ENCODE peak calls at places on chromosomes 2 and 18, in four cellular contexts. L is HepG2, Q is K562, H is WTC11. T is an unnamed sample.

GRCh38 chr2:136297974-136298373 is 180.0 kb upstream of the CXCR4 start:
- DNase-seq in Q (no peak), H (no peak), L (no peak), T (no peak)

GRCh38 chr18:62250475-62250874 is 63.4 kb downstream of the RELCH start:
- DNase-seq in Q (no peak), H (no peak), L (no peak), T (no peak)

GRCh38 chr2:18413794-18414396 is 146.6 kb downstream of the RDH14 start:
- DNase-seq in H (no peak), L (no peak), Q (no peak), T (no peak)

GRCh38 chr18:55319517-55319905 is 268.5 kb downstream of the TCF4 start:
- DNase-seq in L (no peak), Q (no peak), H (no peak), T (no peak)

GRCh38 chr18:49563130-49563540 is 1.3 kb downstream of the LIPG start:
- DNase-seq in Q (no peak), L (no peak), H (no peak), T (no peak)

GRCh38 chr2:133422946-133423345 is 145.3 kb downstream of the NCKAP5 start:
- DNase-seq in Q (no peak), L (no peak), H (no peak), T (no peak)

GRCh38 chr2:174585657-174586056 is 11.9 kb downstream of the WIPF1 start:
- DNase-seq in Q (no peak), L (no peak), H (no peak), T (no peak)

GRCh38 chr18:13256444-13257305 is 38.1 kb downstream of the LDLRAD4 start:
- DNase-seq in H (no peak), Q (no peak), L (no peak), T (no peak)

GRCh38 chr2:54904836-54905235 is 145.4 kb downstream of the RTN4 start:
- DNase-seq in L (peak), Q (no peak), H (no peak), T (no peak)

GRCh38 chr2:72994282-72994990 is 77.1 kb downstream of the SFXN5 start:
- DNase-seq in L (no peak), H (no peak), Q (no peak), T (no peak)

GRCh38 chr2:26640331-26640745 is 828 bp downstream of the CIB4 start:
- DNase-seq in Q (peak), L (peak), H (peak), T (no peak)

GRCh38 chr2:188600536-188601210 is 309.0 kb downstream of the GULP1 start:
- DNase-seq in L (no peak), Q (no peak), H (no peak), T (no peak)

GRCh38 chr2:188604579-188604978 is 312.9 kb downstream of the GULP1 start:
- DNase-seq in L (no peak), Q (no peak), H (no peak), T (no peak)

GRCh38 chr2:188601391-188601790 is 309.7 kb downstream of the GULP1 start:
- DNase-seq in Q (no peak), L (no peak), H (no peak), T (no peak)

GRCh38 chr2:188599140-188599539 is 307.5 kb downstream of the GULP1 start:
- DNase-seq in H (no peak), L (no peak), Q (no peak), T (no peak)

DNA sequence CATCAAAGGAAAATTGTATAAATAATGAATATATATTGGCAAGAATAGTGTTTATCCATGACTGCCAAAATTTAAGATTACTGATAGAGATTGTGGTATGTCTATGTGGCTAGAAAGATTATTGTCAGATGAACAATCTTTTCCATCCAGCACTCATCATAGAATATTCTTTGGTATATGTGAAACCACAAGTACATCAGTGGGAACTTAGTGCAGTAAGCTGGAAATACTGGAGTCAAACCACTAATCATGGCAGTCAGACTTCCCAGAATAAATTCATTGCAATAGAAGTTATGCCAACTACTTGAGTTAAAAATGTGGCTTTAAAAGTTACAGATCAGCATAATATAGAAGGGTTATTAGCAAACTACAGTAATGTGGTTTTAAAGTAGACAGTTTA is 310.3 kb downstream of the GULP1 start:
- DNase-seq in H (no peak), L (no peak), Q (no peak), T (no peak)
- TF ChIP-seq NR2C2 in H (no peak), L (no peak), Q (no peak), T (no peak)

DNA sequence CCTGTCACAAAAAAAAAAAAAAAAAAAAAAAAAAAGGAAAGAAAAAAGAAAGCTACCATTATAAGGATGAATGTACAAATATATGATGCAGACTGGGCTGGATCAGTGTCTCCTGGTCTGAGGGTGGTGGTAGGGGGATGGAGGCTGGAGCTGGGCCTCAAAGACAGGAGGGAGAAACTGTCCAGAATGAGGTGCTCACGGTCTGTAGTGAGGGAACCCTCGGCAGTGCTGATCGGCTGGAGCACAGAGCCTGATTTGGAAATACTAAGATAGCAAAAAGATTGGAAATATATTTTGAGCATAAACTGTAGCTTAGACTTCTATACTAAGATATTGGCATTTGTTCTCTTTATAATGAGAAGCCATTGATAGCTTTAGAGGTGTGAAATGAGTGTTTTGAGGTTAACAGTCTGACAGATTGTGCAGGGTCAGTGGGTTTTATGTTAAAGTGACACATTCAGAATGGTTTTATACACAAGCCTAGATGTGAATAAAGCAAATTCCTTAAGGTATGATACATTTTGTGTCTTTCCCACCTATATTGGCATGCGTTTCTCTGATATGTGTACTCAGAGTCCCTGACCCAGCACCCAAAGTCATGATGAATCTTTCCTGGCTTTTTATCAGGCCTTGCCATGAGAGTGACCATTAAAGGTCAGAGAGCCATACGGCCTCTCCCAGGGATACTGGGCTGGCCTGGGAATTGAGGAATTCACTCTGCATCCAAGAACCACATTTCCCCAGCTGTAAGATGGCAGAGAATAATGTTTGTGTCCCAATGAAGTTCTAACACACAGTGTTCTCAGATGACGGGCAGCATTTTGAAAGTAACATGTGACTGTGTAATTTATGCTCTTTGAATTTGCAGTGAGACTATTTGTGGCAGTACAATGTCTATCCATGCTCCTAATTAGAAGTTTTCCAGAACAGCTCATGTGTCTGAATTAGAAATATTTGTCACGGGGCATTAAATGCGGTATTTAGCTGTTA is 7.7 kb upstream of the SLC3A1 start:
- DNase-seq in H (no peak), Q (no peak), L (no peak), T (no peak)
- TF ChIP-seq NR2C2 in H (no peak), Q (no peak), L (no peak), T (no peak)

DNA sequence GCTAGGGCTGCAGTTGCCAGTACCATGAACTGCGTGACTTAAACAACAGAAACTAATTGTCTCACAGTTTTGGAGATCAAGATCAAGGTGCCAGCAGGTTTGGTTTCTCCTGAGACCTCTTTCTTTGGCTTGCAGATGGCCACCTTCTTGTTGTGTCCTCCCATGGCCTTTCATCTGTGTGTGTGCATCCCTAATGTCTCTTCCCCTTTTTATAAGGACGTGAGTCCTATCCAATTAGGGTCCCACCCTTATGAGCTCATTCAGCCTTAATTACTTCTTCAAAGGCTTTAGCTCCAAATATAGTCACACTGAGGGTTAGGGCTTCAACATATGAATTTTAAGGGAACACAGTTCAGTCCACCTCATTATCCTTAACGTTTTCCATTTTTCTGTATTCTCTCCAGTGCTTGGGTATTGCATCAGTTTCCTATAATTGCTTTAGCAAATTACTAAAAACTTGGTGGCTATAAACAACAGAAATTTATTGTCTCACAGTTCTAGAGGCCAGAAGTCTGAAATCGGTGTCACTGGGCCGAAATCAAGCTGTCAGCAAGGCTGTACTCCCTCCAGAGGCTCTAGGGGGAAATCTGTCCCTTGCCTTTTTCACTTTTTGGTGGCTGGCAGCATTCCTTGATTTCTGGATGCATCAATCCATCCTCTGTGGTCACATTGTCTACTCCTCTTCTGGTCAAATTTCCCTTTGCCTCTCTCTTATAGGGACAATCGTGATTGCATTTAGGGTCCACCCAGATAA is 34.1 kb downstream of the CDC42EP3 start:
- DNase-seq in Q (no peak), L (no peak), H (no peak), T (no peak)
- TF ChIP-seq NR2C2 in Q (no peak), L (no peak), H (no peak), T (no peak)

DNA sequence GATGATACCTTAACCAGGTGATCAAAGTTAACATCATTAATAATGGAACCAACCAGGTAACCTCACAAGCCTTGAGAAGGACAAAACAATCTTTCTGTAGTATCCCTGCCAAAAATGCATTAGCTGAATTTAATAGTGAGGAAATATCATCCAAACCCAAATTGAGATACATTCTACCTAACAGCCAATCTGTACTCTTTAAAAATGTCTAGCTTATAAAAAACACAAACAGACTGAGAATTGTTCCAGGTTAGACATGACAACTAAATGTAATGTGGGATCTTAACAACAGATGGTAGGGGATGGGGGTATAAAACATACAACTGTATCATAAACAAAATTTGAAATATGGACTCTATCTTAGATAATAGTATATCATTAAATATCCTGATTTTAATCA is 1.9 kb downstream of the FANCL start:
- DNase-seq in Q (no peak), H (no peak), L (no peak), T (no peak)
- TF ChIP-seq NR2C2 in Q (no peak), H (no peak), L (no peak), T (no peak)

GRCh38 chr2:85605406-85606115 is 3.1 kb upstream of the TMEM150A start:
- DNase-seq in L (peak), H (no peak), Q (no peak), T (no peak)
- TF ChIP-seq NR2C2 in L (no peak), H (no peak), Q (no peak), T (no peak)

GRCh38 chr18:78514910-78515670 is 464.5 kb upstream of the SALL3 start:
- DNase-seq in H (no peak), Q (no peak), L (no peak), T (no peak)

GRCh38 chr18:78517973-78518372 is 461.6 kb upstream of the SALL3 start:
- DNase-seq in Q (no peak), H (no peak), L (no peak), T (no peak)

GRCh38 chr18:78518805-78519204 is 460.8 kb upstream of the SALL3 start:
- DNase-seq in Q (no peak), L (no peak), H (no peak), T (no peak)

GRCh38 chr18:78519394-78520062 is 460.1 kb upstream of the SALL3 start:
- DNase-seq in H (no peak), Q (no peak), L (no peak), T (no peak)

DNA sequence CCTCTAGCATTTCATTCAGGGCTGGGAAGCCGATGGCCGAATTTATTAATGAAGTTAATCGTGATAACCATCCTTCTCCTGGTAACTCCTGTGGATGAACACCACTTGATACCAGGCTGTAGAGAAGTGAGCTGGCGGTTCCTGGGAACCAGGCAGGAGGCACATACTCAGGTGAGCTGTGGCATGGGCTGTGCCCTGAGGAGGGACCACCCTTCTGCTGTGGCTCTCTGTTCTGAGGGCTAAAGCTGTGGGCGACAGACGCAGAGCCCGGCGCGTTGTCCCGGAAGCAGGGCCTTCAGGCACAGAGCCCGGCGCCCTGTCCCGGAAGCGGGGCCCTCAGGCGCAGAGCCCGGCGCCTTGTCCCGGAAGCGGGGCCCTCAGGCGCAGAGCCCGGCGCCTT is 462.3 kb upstream of the SALL3 start:
- DNase-seq in H (no peak), L (no peak), Q (no peak), T (no peak)
- TF ChIP-seq NR2C2 in H (no peak), L (no peak), Q (no peak), T (no peak)

T was measured in GM12878.